ENCODE peak calls at places on chromosomes 5 and 9, in five cellular contexts. V is heart left ventricle; Y is effector memory CD4-positive, alpha-beta T cell; J is OCI-LY7; H is heart right ventricle. T is an unnamed sample.
A peak's percentile ranks its signal among the peaks of the same experiment; 100 is the strongest.

GRCh38 chr5:154866841-154867240 is 8.4 kb downstream of the CNOT8 start:
- DNase-seq in J (no peak), V (no peak), Y (no peak), H (no peak), T (no peak)

GRCh38 chr5:61687371-61687770 is 355.3 kb downstream of the ZSWIM6 start:
- DNase-seq in J (no peak), V (no peak), Y (no peak), H (no peak), T (no peak)

GRCh38 chr5:107665036-107665435 is 5.7 kb downstream of the EFNA5 start:
- DNase-seq in H (no peak), V (no peak), Y (no peak), J (no peak), T (no peak)

GRCh38 chr9:4630836-4631235 is 31.3 kb upstream of the PLPP6 start:
- DNase-seq in Y (no peak), V (no peak), H (no peak), J (no peak), T (no peak)

GRCh38 chr5:149221326-149221725 is 50.3 kb upstream of the AFAP1L1 start:
- DNase-seq in J (no peak), Y (no peak), V (no peak), H (no peak), T (no peak)

GRCh38 chr9:36686471-36686870 is 113.8 kb downstream of the MELK start:
- DNase-seq in H (no peak), J (no peak), V (no peak), Y (no peak), T (no peak)

GRCh38 chr9:70923941-70924340 is 197.5 kb downstream of the TRPM3 start:
- DNase-seq in Y (no peak), V (no peak), J (no peak), H (no peak), T (no peak)

GRCh38 chr9:134174526-134175290 is 10.3 kb upstream of the RNU6ATAC start:
- DNase-seq in V (no peak), Y (no peak), H (no peak), J (no peak), T (no peak)

GRCh38 chr5:181241393-181241975 is 2.2 kb downstream of the RACK1 start:
- DNase-seq in Y (no peak), V (no peak), J (peak; percentile 73), H (no peak), T (peak; percentile 57)

GRCh38 chr5:77761606-77762005 is 14.5 kb downstream of the TBCA start:
- DNase-seq in H (no peak), V (no peak), J (no peak), Y (no peak), T (no peak)
- H3K9me3 ChIP-seq in H (peaks cover 6% of the 10 kb centered on the region), V (no peaks in the 10 kb centered on the region), J (peaks cover 21% of the 10 kb centered on the region), Y (no peaks in the 10 kb centered on the region), T (no peaks in the 10 kb centered on the region)

GRCh38 chr5:141496038-141496437 is 7.2 kb downstream of the PCDHGC5 start:
- DNase-seq in H (no peak), J (no peak), V (no peak), Y (no peak), T (no peak)
- H3K27ac ChIP-seq in H (no peak overlapping the region), J (no peak overlapping the region), V (no peak overlapping the region), Y (no peak overlapping the region), T (no peak overlapping the region)

GRCh38 chr5:179124853-179125788 is 64.9 kb downstream of the ZNF354C start:
- DNase-seq in V (no peak), J (no peak), H (no peak), Y (no peak), T (no peak)
- H3K9me3 ChIP-seq in V (no peaks in the 10 kb centered on the region), J (no peaks in the 10 kb centered on the region), H (peaks cover 22% of the 10 kb centered on the region), Y (no peaks in the 10 kb centered on the region), T (peaks cover 2% of the 10 kb centered on the region)

DNA sequence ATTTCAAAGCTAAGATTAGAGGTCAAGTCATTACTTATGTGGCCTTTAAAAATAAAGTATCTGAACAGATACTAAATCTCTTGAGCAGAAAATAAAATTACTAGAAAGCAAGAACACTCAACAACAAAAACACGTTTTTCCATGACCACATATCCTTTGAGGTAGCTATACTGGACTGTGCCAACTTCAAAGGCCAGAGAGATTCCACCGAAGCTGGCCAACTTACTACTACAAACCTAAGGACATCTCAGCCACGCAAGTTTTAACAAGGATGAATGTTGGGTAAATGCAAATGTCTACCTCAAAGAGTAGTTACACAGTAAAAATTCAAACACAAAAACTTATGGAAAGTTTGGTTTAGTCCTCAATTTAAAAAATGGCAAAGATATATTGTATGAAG is 18.9 kb downstream of the PFDN1 start:
- DNase-seq in V (no peak), H (no peak), J (no peak), Y (no peak), T (no peak)
- H3K27ac ChIP-seq in V (peak overlapping the region; percentile 30), H (no peak overlapping the region), J (peak overlapping the region; percentile 90), Y (no peak overlapping the region), T (no peak overlapping the region)

GRCh38 chr5:141411575-141411974 is 1.2 kb upstream of the PCDHGA10 start:
- DNase-seq in J (no peak), H (no peak), V (no peak), Y (no peak), T (no peak)

GRCh38 chr5:141413540-141414069 is 818 bp downstream of the PCDHGA10 start:
- DNase-seq in H (no peak), J (no peak), Y (no peak), V (no peak), T (no peak)

GRCh38 chr5:141409598-141410306 is 1.9 kb downstream of the PCDHGB6 start:
- DNase-seq in J (no peak), V (no peak), H (no peak), Y (no peak), T (peak; percentile 54)

DNA sequence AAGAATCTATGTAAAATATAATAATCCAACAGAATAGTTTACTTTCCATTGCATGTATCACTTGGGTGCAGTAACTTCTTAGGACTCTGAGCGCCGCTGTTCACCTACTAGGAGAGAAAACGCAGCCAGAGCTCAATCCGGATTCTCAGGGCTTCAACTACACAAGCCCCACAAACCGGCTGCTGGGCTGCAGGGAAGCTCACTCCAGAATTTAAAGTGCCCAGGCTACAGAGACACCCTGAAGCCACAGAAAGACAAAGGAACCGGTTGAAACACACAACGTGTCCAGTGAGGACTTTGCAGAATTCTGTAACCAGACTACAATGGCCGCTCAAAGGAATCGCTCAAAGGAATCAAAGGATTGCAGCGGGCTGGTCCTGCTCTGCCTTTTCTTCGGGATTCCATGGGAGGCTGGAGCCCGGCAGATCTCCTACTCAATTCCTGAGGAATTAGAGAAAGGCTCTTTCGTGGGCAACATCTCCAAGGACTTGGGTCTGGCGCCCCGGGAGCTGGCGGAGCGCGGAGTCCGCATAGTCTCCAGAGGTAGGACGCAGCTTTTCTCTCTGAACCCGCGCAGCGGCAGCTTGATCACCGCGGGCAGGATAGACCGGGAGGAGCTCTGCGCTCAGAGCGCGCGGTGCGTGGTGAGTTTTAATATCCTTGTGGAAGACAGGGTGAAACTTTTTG is at the start of gene PCDHGA10:
- DNase-seq in Y (peak; percentile 28), H (no peak), J (peak; percentile 70), V (peak; percentile 53), T (peak; percentile 61)
- H3K9me3 ChIP-seq in Y (peaks cover 3% of the 10 kb centered on the region), H (peaks cover 95% of the 10 kb centered on the region), J (no peaks in the 10 kb centered on the region), V (peaks cover 25% of the 10 kb centered on the region), T (peaks cover 36% of the 10 kb centered on the region)

GRCh38 chr9:126421567-126422428 is 95.2 kb downstream of the MVB12B start:
- DNase-seq in J (no peak), V (no peak), Y (no peak), H (no peak), T (no peak)
- H3K27ac ChIP-seq in J (no peak overlapping the region), V (no peak overlapping the region), Y (no peak overlapping the region), H (no peak overlapping the region), T (no peak overlapping the region)

GRCh38 chr5:141431286-141431685 is 979 bp downstream of the PCDHGA12 start:
- DNase-seq in Y (no peak), J (no peak), V (no peak), H (no peak), T (no peak)
- H3K9me3 ChIP-seq in Y (peaks cover 11% of the 10 kb centered on the region), J (no peaks in the 10 kb centered on the region), V (peaks cover 42% of the 10 kb centered on the region), H (peaks cover 97% of the 10 kb centered on the region), T (peaks cover 36% of the 10 kb centered on the region)

DNA sequence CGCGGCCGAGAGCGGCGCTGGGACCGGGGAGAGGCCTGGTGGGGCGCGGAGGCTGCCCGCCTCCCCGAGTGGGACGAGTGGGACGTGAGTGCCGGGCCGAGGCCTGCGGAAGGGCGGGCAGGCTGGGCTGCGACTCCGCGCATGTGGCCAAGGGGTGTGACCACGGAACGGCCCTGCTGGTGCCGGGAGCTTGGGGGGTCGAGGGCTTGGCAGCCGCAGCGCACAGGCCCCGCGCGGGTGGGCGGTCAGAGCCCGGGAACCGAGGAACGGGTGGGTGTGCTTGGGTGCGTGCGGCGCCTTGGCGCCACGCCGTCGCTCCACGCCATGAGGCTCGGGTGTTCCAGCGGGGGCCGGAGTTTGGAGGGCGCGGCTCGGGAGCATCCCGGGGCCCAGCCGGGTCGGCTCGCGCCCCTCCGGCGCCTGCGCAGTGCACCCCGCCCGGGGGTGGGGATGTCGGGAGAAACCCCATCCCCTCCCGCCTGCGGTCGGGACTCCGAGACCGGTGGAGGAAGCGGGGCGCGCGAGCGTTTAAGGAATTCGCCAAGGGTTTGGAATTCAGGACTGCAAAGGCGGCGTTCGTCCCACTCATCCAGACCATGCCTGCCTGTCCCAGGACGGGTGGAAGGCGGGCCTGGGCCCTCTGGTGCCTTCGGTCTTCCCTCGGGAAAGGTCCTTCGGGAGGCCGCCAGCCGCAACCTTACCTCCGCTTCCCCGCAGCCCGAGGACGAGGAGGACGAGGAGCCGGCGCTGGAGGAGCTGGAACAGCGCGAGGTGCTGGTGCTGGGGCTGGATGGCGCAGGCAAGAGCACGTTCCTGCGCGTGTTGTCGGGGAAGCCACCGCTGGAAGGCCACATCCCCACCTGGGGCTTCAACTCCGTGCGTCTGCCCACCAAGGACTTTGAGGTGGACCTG is 632 bp downstream of the ARL10 start:
- DNase-seq in Y (no peak), J (no peak), H (peak; percentile 41), V (peak; percentile 60), T (peak; percentile 86)
- H3K27ac ChIP-seq in Y (peak overlapping the region; percentile 39), J (no peak overlapping the region), H (peak overlapping the region; percentile 32), V (peak overlapping the region; percentile 86), T (no peak overlapping the region)

GRCh38 chr5:179080724-179081123 is 20.6 kb downstream of the ZNF354C start:
- DNase-seq in H (no peak), V (no peak), J (no peak), Y (no peak), T (no peak)
- H3K9me3 ChIP-seq in H (peaks cover 100% of the 10 kb centered on the region), V (peaks cover 94% of the 10 kb centered on the region), J (peaks cover 24% of the 10 kb centered on the region), Y (peaks cover 85% of the 10 kb centered on the region), T (peaks cover 36% of the 10 kb centered on the region)

GRCh38 chr9:129378241-129378661 is 200.2 kb upstream of the IER5L start:
- DNase-seq in J (no peak), H (no peak), V (no peak), Y (no peak), T (peak; percentile 67)
- H3K27ac ChIP-seq in J (no peak overlapping the region), H (no peak overlapping the region), V (no peak overlapping the region), Y (no peak overlapping the region), T (no peak overlapping the region)

T was measured in aorta.